ENCODE peak calls at places on chromosomes 3 and 15, in ten cellular contexts. W is IMR-90, L is coronary artery, Y is OCI-LY7, N is astrocyte, S is H9, Q is SK-N-SH, E is lung, P is A549, R is bronchial epithelial cell. I is an unnamed sample.

GRCh38 chr15:63331456-63331855 is 50.2 kb downstream of the CA12 start:
- DNase-seq in W (peak), L (no peak), Y (no peak), N (peak), S (no peak), Q (no peak), E (no peak), P (no peak), R (peak), I (no peak)

GRCh38 chr3:123469323-123469995 is 20.6 kb upstream of the ADCY5 start:
- DNase-seq in W (no peak), L (no peak), Y (no peak), N (no peak), S (no peak), Q (no peak), E (no peak), P (no peak), R (no peak), I (no peak)

GRCh38 chr3:12807960-12808359 is 11.5 kb downstream of the CAND2 start:
- DNase-seq in W (no peak), L (no peak), Y (no peak), N (no peak), S (no peak), Q (no peak), E (no peak), P (no peak), R (no peak), I (no peak)

GRCh38 chr3:27827041-27827440 is 104.9 kb upstream of the EOMES start:
- DNase-seq in W (no peak), L (no peak), Y (no peak), N (no peak), S (no peak), Q (peak), E (no peak), P (no peak), R (no peak), I (no peak)

GRCh38 chr15:56492786-56493555 is 28.0 kb upstream of the MNS1 start:
- DNase-seq in W (no peak), L (no peak), Y (no peak), N (no peak), S (no peak), Q (no peak), E (no peak), P (no peak), R (no peak), I (no peak)

GRCh38 chr3:66989860-66990696 is 8.0 kb upstream of the KBTBD8 start:
- DNase-seq in W (no peak), L (no peak), Y (peak), N (no peak), S (no peak), Q (no peak), E (no peak), P (peak), R (no peak), I (no peak)

GRCh38 chr15:25504307-25504706 is 65.5 kb upstream of the UBE3A start:
- DNase-seq in W (peak), L (no peak), Y (no peak), N (peak), S (no peak), Q (no peak), E (no peak), P (no peak), R (no peak), I (no peak)

GRCh38 chr3:109268181-109268580 is 48.1 kb downstream of the DPPA2 start:
- DNase-seq in W (no peak), L (no peak), Y (no peak), N (peak), S (no peak), Q (no peak), E (no peak), P (no peak), R (no peak), I (no peak)

GRCh38 chr3:20673866-20674265 is 487.9 kb upstream of the SGO1 start:
- DNase-seq in W (no peak), L (no peak), Y (no peak), N (no peak), S (no peak), Q (no peak), E (no peak), P (no peak), R (no peak), I (no peak)

GRCh38 chr3:110106805-110107204 is 769.5 kb upstream of the DPPA4 start:
- DNase-seq in W (peak), L (no peak), Y (no peak), N (no peak), S (no peak), Q (no peak), E (no peak), P (no peak), R (peak), I (no peak)

GRCh38 chr3:176795897-176796296 is 401.4 kb downstream of the TBL1XR1 start:
- DNase-seq in W (no peak), L (no peak), Y (no peak), N (peak), S (no peak), Q (no peak), E (no peak), P (no peak), R (peak), I (no peak)

GRCh38 chr3:85567074-85567676 is 608.4 kb downstream of the CADM2 start:
- DNase-seq in W (peak), L (no peak), Y (peak), N (no peak), S (peak), Q (peak), E (peak), P (peak), R (peak), I (peak)

GRCh38 chr3:176905331-176905730 is 292.0 kb downstream of the TBL1XR1 start:
- DNase-seq in W (no peak), L (no peak), Y (no peak), N (no peak), S (no peak), Q (no peak), E (no peak), P (no peak), R (no peak), I (no peak)

GRCh38 chr3:79140718-79141117 is 627.1 kb downstream of the ROBO1 start:
- DNase-seq in W (peak), L (no peak), Y (no peak), N (peak), S (no peak), Q (no peak), E (no peak), P (no peak), R (peak), I (no peak)

GRCh38 chr3:194964809-194965208 is 279.1 kb downstream of the FAM43A start:
- DNase-seq in W (no peak), L (peak), Y (no peak), N (no peak), S (no peak), Q (no peak), E (no peak), P (no peak), R (peak), I (no peak)
- TF ChIP-seq CTCF in W (no peak), L (no peak), Y (no peak), N (no peak), S (peak), Q (peak), E (no peak), P (no peak), R (peak), I (no peak)

GRCh38 chr15:91409430-91409829 is 309.4 kb downstream of the SV2B start:
- DNase-seq in W (no peak), L (no peak), Y (no peak), N (peak), S (no peak), Q (no peak), E (no peak), P (no peak), R (no peak), I (no peak)

GRCh38 chr15:91414124-91414523 is 314.1 kb downstream of the SV2B start:
- DNase-seq in W (no peak), L (no peak), Y (no peak), N (no peak), S (no peak), Q (no peak), E (no peak), P (no peak), R (no peak), I (no peak)

GRCh38 chr15:91412529-91412928 is 312.5 kb downstream of the SV2B start:
- DNase-seq in W (no peak), L (no peak), Y (no peak), N (peak), S (no peak), Q (no peak), E (no peak), P (no peak), R (peak), I (no peak)

GRCh38 chr15:91413142-91413541 is 313.1 kb downstream of the SV2B start:
- DNase-seq in W (peak), L (no peak), Y (no peak), N (peak), S (no peak), Q (peak), E (no peak), P (no peak), R (no peak), I (no peak)

DNA sequence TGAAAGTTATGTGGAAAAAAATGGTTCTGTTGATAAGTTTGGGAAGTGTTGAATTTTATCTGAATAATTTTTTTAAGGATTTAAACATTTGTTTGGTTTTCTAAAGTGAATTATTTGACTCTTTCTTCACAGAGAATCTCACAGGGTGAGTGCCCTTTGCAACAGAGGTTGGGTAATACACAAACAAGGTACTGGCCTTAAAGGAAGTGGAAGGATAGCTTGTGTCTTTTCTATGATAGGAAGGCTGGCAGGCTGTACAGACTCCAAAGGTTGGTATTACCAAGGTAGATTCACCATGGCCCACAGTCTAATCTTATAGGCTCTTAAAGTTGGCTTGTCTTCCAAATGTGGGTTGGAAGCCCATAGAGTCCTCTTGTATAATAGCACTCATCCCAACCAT is 311.5 kb downstream of the SV2B start:
- DNase-seq in W (no peak), L (no peak), Y (no peak), N (no peak), S (no peak), Q (no peak), E (no peak), P (no peak), R (no peak), I (no peak)
- TF ChIP-seq CTCF in W (no peak), L (no peak), Y (no peak), N (no peak), S (no peak), Q (no peak), E (no peak), P (no peak), R (no peak), I (no peak)

GRCh38 chr3:111863942-111864341 is 4.9 kb downstream of the PHLDB2 start:
- DNase-seq in W (peak), L (no peak), Y (no peak), N (peak), S (no peak), Q (no peak), E (no peak), P (no peak), R (no peak), I (no peak)

GRCh38 chr3:111867889-111868426 is 8.9 kb downstream of the PHLDB2 start:
- DNase-seq in W (no peak), L (no peak), Y (no peak), N (no peak), S (no peak), Q (no peak), E (no peak), P (no peak), R (no peak), I (no peak)

GRCh38 chr3:111862415-111862814 is 3.4 kb downstream of the PHLDB2 start:
- DNase-seq in W (no peak), L (no peak), Y (no peak), N (no peak), S (no peak), Q (no peak), E (no peak), P (no peak), R (no peak), I (peak)

GRCh38 chr3:111862974-111863373 is 3.9 kb downstream of the PHLDB2 start:
- DNase-seq in W (no peak), L (no peak), Y (no peak), N (no peak), S (no peak), Q (no peak), E (no peak), P (no peak), R (no peak), I (no peak)

DNA sequence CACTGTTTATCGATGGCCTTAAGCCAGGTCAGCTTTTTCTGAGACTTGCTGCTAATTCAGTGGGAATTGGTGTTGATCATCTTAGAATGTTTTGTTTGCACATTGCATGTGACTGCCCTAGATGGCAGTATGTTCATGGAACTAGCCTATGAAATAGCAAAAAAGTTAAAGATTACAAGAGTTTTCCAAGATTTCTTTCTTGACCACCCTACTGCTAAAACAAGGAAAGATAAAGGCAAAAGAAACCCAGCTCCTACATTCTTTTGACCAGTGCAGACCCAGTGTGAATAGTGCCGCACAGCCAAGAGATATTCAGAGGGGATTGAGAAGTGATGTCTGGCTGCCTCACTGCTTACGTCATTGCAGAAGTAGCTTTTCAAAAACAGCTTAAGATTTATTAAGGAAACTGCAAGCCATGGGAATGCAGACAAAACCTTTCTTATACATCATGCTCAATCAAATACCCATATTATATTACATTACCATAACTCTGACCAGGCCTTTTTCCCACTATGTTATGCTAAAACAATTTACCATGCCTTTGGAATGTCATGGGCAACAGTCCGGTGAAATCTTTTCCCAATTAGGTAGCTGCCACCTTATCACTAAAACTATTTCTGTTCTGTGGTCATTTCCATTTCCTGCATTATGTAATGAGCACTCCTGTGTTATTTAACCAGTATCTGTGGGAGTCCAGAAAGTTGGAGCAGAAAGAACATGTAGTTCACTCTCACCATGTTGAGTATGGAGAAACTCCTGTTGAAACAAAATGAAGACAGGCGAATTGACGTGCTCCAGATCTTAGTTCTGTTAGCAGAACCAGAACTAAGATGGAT is 6.0 kb downstream of the PHLDB2 start:
- DNase-seq in W (peak), L (no peak), Y (no peak), N (peak), S (no peak), Q (no peak), E (no peak), P (peak), R (peak), I (no peak)
- TF ChIP-seq CTCF in W (peak), L (no peak), Y (peak), N (no peak), S (peak), Q (peak), E (no peak), P (peak), R (no peak), I (no peak)

DNA sequence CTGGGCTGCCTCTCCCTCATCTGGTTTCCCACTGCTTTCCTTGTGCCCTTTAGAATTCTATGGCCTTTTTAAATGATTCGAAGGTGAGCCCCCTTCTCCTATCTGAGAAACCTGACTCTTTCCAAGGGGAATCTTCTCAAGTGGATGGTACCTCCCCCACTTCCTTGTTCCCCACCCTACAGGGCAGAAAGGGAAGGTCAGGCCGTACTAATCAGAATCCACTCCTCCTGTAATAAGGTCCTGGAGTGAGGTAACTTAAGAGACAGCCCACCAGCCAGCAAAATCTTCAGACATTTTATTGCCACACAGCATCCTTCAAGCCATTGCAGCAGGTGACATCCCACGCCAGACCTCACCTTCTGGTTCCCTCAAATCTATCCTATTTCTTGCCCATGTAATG is 84.5 kb downstream of the MINAR1 start:
- DNase-seq in W (no peak), L (no peak), Y (no peak), N (no peak), S (no peak), Q (no peak), E (no peak), P (no peak), R (no peak), I (no peak)
- TF ChIP-seq CTCF in W (no peak), L (no peak), Y (no peak), N (no peak), S (peak), Q (no peak), E (no peak), P (no peak), R (no peak), I (no peak)

GRCh38 chr15:52695146-52695545 is 16.0 kb upstream of the ATOSA start:
- DNase-seq in W (no peak), L (no peak), Y (no peak), N (no peak), S (no peak), Q (no peak), E (no peak), P (no peak), R (peak), I (no peak)

GRCh38 chr15:52702390-52702789 is 23.2 kb upstream of the ATOSA start:
- DNase-seq in W (no peak), L (no peak), Y (no peak), N (no peak), S (no peak), Q (no peak), E (no peak), P (no peak), R (no peak), I (no peak)

GRCh38 chr15:52698514-52698913 is 19.3 kb upstream of the ATOSA start:
- DNase-seq in W (peak), L (no peak), Y (no peak), N (no peak), S (no peak), Q (no peak), E (no peak), P (no peak), R (no peak), I (no peak)

DNA sequence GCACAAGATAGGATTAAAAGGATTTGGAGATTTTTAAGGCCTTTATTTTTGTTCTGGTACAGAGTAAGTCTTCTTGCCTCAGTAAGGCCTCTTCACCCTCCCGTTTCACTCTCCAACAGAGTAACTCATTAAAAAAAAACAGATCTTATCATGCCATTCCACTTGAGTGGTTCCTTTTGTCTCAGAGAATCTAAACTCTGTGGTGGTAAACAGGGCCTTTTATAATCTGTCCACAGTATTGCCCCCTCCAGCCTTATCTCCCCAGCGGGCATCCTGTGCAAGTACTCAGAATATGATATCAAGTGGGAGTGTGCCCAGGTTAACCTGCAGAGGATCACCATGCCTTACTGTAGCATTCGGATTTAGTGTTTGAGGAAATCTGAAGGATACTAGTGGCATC is 20.3 kb upstream of the ATOSA start:
- DNase-seq in W (no peak), L (no peak), Y (no peak), N (peak), S (no peak), Q (no peak), E (no peak), P (no peak), R (no peak), I (no peak)
- TF ChIP-seq CTCF in W (no peak), L (no peak), Y (no peak), N (no peak), S (no peak), Q (no peak), E (no peak), P (no peak), R (no peak), I (no peak)

GRCh38 chr3:30747771-30748281 is 141.4 kb downstream of the TGFBR2 start:
- DNase-seq in W (peak), L (no peak), Y (peak), N (peak), S (no peak), Q (peak), E (no peak), P (peak), R (peak), I (no peak)
- TF ChIP-seq CTCF in W (peak), L (no peak), Y (peak), N (peak), S (peak), Q (peak), E (no peak), P (peak), R (peak), I (peak)

GRCh38 chr15:77547801-77548607 is 84.7 kb downstream of the LINGO1 start:
- DNase-seq in W (no peak), L (no peak), Y (peak), N (no peak), S (peak), Q (no peak), E (no peak), P (no peak), R (no peak), I (no peak)

GRCh38 chr15:77550275-77551251 is 82.1 kb downstream of the LINGO1 start:
- DNase-seq in W (no peak), L (no peak), Y (no peak), N (no peak), S (no peak), Q (no peak), E (no peak), P (no peak), R (no peak), I (peak)

GRCh38 chr15:77546870-77547269 is 85.8 kb downstream of the LINGO1 start:
- DNase-seq in W (no peak), L (no peak), Y (no peak), N (no peak), S (no peak), Q (no peak), E (no peak), P (no peak), R (no peak), I (no peak)

GRCh38 chr15:77549552-77550274 is 83.0 kb downstream of the LINGO1 start:
- DNase-seq in W (no peak), L (no peak), Y (no peak), N (no peak), S (no peak), Q (no peak), E (no peak), P (no peak), R (no peak), I (no peak)

DNA sequence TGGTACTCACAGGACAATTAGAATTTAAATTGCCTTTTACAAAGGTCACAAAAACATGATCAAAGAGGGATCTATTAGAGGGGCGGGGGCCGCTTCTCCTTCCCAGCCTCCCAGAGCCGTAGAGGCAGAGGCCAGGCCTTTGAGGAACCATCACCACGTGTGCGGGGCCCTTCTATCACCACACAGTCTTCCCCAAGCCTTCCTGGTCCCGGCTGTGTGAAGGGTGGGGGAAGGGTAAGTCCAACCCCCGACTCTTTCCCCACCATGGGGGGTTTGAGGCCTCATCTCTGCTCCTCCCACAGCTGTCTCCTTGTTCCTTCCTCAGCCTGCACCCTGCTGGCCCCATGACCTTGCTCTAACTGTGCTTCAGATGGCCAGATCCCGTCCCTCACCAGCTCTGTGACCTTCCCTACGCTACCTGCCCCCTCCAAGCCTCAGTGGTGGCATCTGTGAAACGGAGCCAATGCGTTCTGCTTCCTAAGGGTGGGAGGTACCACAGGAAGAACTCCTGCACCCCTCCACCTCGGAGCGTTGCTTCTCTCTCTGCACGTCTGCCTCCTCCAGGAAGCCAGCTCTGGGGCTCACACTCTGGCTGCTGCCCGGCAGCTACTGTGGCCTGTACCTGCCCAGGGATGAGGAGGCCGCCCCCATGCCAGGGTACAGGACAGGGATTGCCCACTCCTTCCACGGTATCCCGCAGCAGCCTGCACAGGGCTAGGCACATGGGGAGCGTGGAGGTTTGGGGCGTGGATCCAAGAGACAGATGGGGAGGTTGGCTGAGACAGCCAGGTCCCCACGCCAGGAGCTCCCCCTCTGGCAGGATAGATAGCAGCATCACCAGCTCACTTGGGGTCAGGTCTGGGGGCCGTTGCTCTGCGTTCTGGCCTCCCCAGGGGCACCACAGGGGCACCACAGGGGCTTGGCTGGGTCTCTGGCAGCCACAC is 83.8 kb downstream of the LINGO1 start:
- DNase-seq in W (no peak), L (no peak), Y (no peak), N (no peak), S (no peak), Q (no peak), E (no peak), P (no peak), R (no peak), I (no peak)
- TF ChIP-seq CTCF in W (no peak), L (no peak), Y (peak), N (no peak), S (peak), Q (no peak), E (no peak), P (no peak), R (no peak), I (no peak)